ENCODE peak calls at places on chromosomes 16 and 17, in eight cellular contexts. One of them, this sample, is unnamed.

GRCh38 chr17:40548982-40549680 is 16.1 kb downstream of the CCR7 start:
- DNase-seq in glutamatergic neuron: no peak
- DNase-seq in GM23338: no peak
- DNase-seq in RCC 7860: peak; percentile 11
- DNase-seq in GM23248: peak; percentile 60
- DNase-seq in progenitor cell of endocrine pancreas: peak; percentile 8
- DNase-seq in NCI-H1092 treated with DMSO at 0.1 percent for 48 hours: peak; percentile 52
- DNase-seq in EH: peak; percentile 94
- DNase-seq in this sample: peak; percentile 81

GRCh38 chr16:2691491-2692248 is 9.3 kb downstream of the KCTD5 start:
- DNase-seq in glutamatergic neuron: peak; percentile 11
- DNase-seq in GM23338: no peak
- DNase-seq in RCC 7860: no peak
- DNase-seq in GM23248: no peak
- DNase-seq in progenitor cell of endocrine pancreas: no peak
- DNase-seq in NCI-H1092 treated with DMSO at 0.1 percent for 48 hours: peak; percentile 69
- DNase-seq in EH: no peak
- DNase-seq in this sample: no peak

GRCh38 chr17:19645608-19646250 is 2.8 kb upstream of the ALDH3A2 start:
- DNase-seq in glutamatergic neuron: peak; percentile 64
- DNase-seq in GM23338: peak; percentile 81
- DNase-seq in RCC 7860: no peak
- DNase-seq in GM23248: peak; percentile 28
- DNase-seq in progenitor cell of endocrine pancreas: no peak
- DNase-seq in NCI-H1092 treated with DMSO at 0.1 percent for 48 hours: no peak
- DNase-seq in EH: peak; percentile 7
- DNase-seq in this sample: peak; percentile 11

GRCh38 chr16:3413730-3414379 is 12.8 kb downstream of the ZNF174 start:
- DNase-seq in glutamatergic neuron: no peak
- DNase-seq in GM23338: peak; percentile 55
- DNase-seq in RCC 7860: no peak
- DNase-seq in GM23248: no peak
- DNase-seq in progenitor cell of endocrine pancreas: no peak
- DNase-seq in NCI-H1092 treated with DMSO at 0.1 percent for 48 hours: no peak
- DNase-seq in EH: no peak
- DNase-seq in this sample: no peak

GRCh38 chr17:57823469-57824401 is 26.1 kb downstream of the MRPS23 start:
- DNase-seq in glutamatergic neuron: no peak
- DNase-seq in GM23338: no peak
- DNase-seq in RCC 7860: peak; percentile 39
- DNase-seq in GM23248: peak; percentile 58
- DNase-seq in progenitor cell of endocrine pancreas: no peak
- DNase-seq in NCI-H1092 treated with DMSO at 0.1 percent for 48 hours: peak; percentile 70
- DNase-seq in EH: no peak
- DNase-seq in this sample: no peak

GRCh38 chr17:78278139-78278741 is 46.8 kb downstream of the TMEM235 start:
- DNase-seq in glutamatergic neuron: no peak
- DNase-seq in GM23338: peak; percentile 67
- DNase-seq in RCC 7860: no peak
- DNase-seq in GM23248: no peak
- DNase-seq in progenitor cell of endocrine pancreas: no peak
- DNase-seq in NCI-H1092 treated with DMSO at 0.1 percent for 48 hours: no peak
- DNase-seq in EH: no peak
- DNase-seq in this sample: no peak

GRCh38 chr17:59521465-59522126 is 43.8 kb upstream of the DHX40 start:
- DNase-seq in glutamatergic neuron: peak; percentile 75
- DNase-seq in GM23338: peak; percentile 79
- DNase-seq in RCC 7860: peak; percentile 44
- DNase-seq in GM23248: peak; percentile 71
- DNase-seq in progenitor cell of endocrine pancreas: peak; percentile 54
- DNase-seq in NCI-H1092 treated with DMSO at 0.1 percent for 48 hours: peak; percentile 33
- DNase-seq in EH: peak; percentile 66
- DNase-seq in this sample: peak; percentile 43

GRCh38 chr17:37225458-37225857 is 150.3 kb upstream of the C17orf78 start:
- DNase-seq in glutamatergic neuron: no peak
- DNase-seq in GM23338: peak; percentile 33
- DNase-seq in RCC 7860: no peak
- DNase-seq in GM23248: no peak
- DNase-seq in progenitor cell of endocrine pancreas: no peak
- DNase-seq in NCI-H1092 treated with DMSO at 0.1 percent for 48 hours: no peak
- DNase-seq in EH: no peak
- DNase-seq in this sample: no peak

GRCh38 chr17:18858567-18859245 is 775 bp downstream of the PRPSAP2 start:
- DNase-seq in glutamatergic neuron: no peak
- DNase-seq in GM23338: no peak
- DNase-seq in RCC 7860: no peak
- DNase-seq in GM23248: peak; percentile 24
- DNase-seq in progenitor cell of endocrine pancreas: no peak
- DNase-seq in NCI-H1092 treated with DMSO at 0.1 percent for 48 hours: no peak
- DNase-seq in EH: no peak
- DNase-seq in this sample: no peak

GRCh38 chr17:55177159-55177913 is 87.4 kb upstream of the HLF start:
- DNase-seq in glutamatergic neuron: no peak
- DNase-seq in GM23338: peak; percentile 62
- DNase-seq in RCC 7860: no peak
- DNase-seq in GM23248: peak; percentile 24
- DNase-seq in progenitor cell of endocrine pancreas: no peak
- DNase-seq in NCI-H1092 treated with DMSO at 0.1 percent for 48 hours: peak; percentile 1
- DNase-seq in EH: peak; percentile 46
- DNase-seq in this sample: no peak

GRCh38 chr17:55152236-55152635 is 112.5 kb upstream of the HLF start:
- DNase-seq in glutamatergic neuron: no peak
- DNase-seq in GM23338: no peak
- DNase-seq in RCC 7860: no peak
- DNase-seq in GM23248: no peak
- DNase-seq in progenitor cell of endocrine pancreas: no peak
- DNase-seq in NCI-H1092 treated with DMSO at 0.1 percent for 48 hours: no peak
- DNase-seq in EH: peak; percentile 10
- DNase-seq in this sample: no peak

GRCh38 chr16:66427871-66428681 is 981 bp downstream of the BEAN1 start:
- DNase-seq in glutamatergic neuron: peak; percentile 39
- DNase-seq in GM23338: peak; percentile 57
- DNase-seq in RCC 7860: no peak
- DNase-seq in GM23248: peak; percentile 47
- DNase-seq in progenitor cell of endocrine pancreas: no peak
- DNase-seq in NCI-H1092 treated with DMSO at 0.1 percent for 48 hours: no peak
- DNase-seq in EH: peak; percentile 14
- DNase-seq in this sample: no peak

This sample was measured in HFFc6.